ENCODE peak calls at places on chromosome 6, in six cellular contexts. One of them, this sample, is unnamed.

GRCh38 chr6:72321741-72322140 is 300.1 kb upstream of the KCNQ5 start:
- DNase-seq in ovary: no peak
- DNase-seq in A549: no peak
- DNase-seq in stomach: no peak
- DNase-seq in H1: no peak
- DNase-seq in HepG2: no peak
- DNase-seq in this sample: no peak

GRCh38 chr6:75946146-75946831 is 126.2 kb downstream of the IMPG1 start:
- DNase-seq in ovary: no peak
- DNase-seq in A549: no peak
- DNase-seq in stomach: no peak
- DNase-seq in H1: no peak
- DNase-seq in HepG2: peak
- DNase-seq in this sample: no peak

GRCh38 chr6:119821380-119821779 is 471.8 kb upstream of the MAN1A1 start:
- DNase-seq in ovary: no peak
- DNase-seq in A549: no peak
- DNase-seq in stomach: no peak
- DNase-seq in H1: no peak
- DNase-seq in HepG2: no peak
- DNase-seq in this sample: no peak

GRCh38 chr6:163392533-163392932 is 22.0 kb upstream of the QKI start:
- DNase-seq in ovary: no peak
- DNase-seq in A549: no peak
- DNase-seq in stomach: peak
- DNase-seq in H1: no peak
- DNase-seq in HepG2: no peak
- DNase-seq in this sample: no peak

GRCh38 chr6:91435630-91436029 is 848.8 kb upstream of the MAP3K7 start:
- DNase-seq in ovary: no peak
- DNase-seq in A549: no peak
- DNase-seq in stomach: no peak
- DNase-seq in H1: no peak
- DNase-seq in HepG2: no peak
- DNase-seq in this sample: no peak

GRCh38 chr6:138231399-138231886 is 13.2 kb upstream of the PBOV1 start:
- DNase-seq in ovary: no peak
- DNase-seq in A549: no peak
- DNase-seq in stomach: peak
- DNase-seq in H1: no peak
- DNase-seq in HepG2: peak
- DNase-seq in this sample: no peak

GRCh38 chr6:2275892-2276242 is 30.5 kb upstream of the GMDS start:
- DNase-seq in ovary: no peak
- DNase-seq in A549: no peak
- DNase-seq in stomach: no peak
- DNase-seq in H1: no peak
- DNase-seq in HepG2: no peak
- DNase-seq in this sample: no peak

GRCh38 chr6:35288834-35289233 is 8.8 kb upstream of the DEF6 start:
- DNase-seq in ovary: no peak
- DNase-seq in A549: no peak
- DNase-seq in stomach: no peak
- DNase-seq in H1: no peak
- DNase-seq in HepG2: no peak
- DNase-seq in this sample: no peak

GRCh38 chr6:93894521-93894920 is 475.2 kb upstream of the EPHA7 start:
- DNase-seq in ovary: no peak
- DNase-seq in A549: no peak
- DNase-seq in stomach: no peak
- DNase-seq in H1: no peak
- DNase-seq in HepG2: no peak
- DNase-seq in this sample: no peak

GRCh38 chr6:66210964-66211363 is 503.9 kb upstream of the EYS start:
- DNase-seq in ovary: no peak
- DNase-seq in A549: no peak
- DNase-seq in stomach: no peak
- DNase-seq in H1: no peak
- DNase-seq in HepG2: no peak
- DNase-seq in this sample: no peak

GRCh38 chr6:133632206-133632605 is 256.7 kb upstream of the TCF21 start:
- DNase-seq in ovary: no peak
- DNase-seq in A549: no peak
- DNase-seq in stomach: no peak
- DNase-seq in H1: no peak
- DNase-seq in HepG2: no peak
- DNase-seq in this sample: no peak

GRCh38 chr6:108115598-108116058 is 41.1 kb upstream of the OSTM1 start:
- DNase-seq in ovary: no peak
- DNase-seq in A549: peak
- DNase-seq in stomach: peak
- DNase-seq in H1: no peak
- DNase-seq in HepG2: peak
- DNase-seq in this sample: no peak

GRCh38 chr6:11298651-11299420 is 66.4 kb upstream of the NEDD9 start:
- DNase-seq in ovary: no peak
- DNase-seq in A549: no peak
- DNase-seq in stomach: peak
- DNase-seq in H1: no peak
- DNase-seq in HepG2: peak
- DNase-seq in this sample: no peak

GRCh38 chr6:5997420-5998093 is 9.2 kb downstream of the NRN1 start:
- DNase-seq in ovary: no peak
- DNase-seq in A549: no peak
- DNase-seq in stomach: no peak
- DNase-seq in H1: no peak
- DNase-seq in HepG2: no peak
- DNase-seq in this sample: no peak

GRCh38 chr6:21500314-21500713 is 93.2 kb upstream of the SOX4 start:
- DNase-seq in ovary: no peak
- DNase-seq in A549: no peak
- DNase-seq in stomach: no peak
- DNase-seq in H1: no peak
- DNase-seq in HepG2: no peak
- DNase-seq in this sample: no peak

GRCh38 chr6:130293800-130294199 is 71.0 kb upstream of the SAMD3 start:
- DNase-seq in ovary: no peak
- DNase-seq in A549: peak
- DNase-seq in stomach: no peak
- DNase-seq in H1: peak
- DNase-seq in HepG2: peak
- DNase-seq in this sample: no peak

GRCh38 chr6:139030211-139030530 is 1.6 kb downstream of the ABRACL start:
- DNase-seq in ovary: no peak
- DNase-seq in A549: no peak
- DNase-seq in stomach: no peak
- DNase-seq in H1: no peak
- DNase-seq in HepG2: no peak
- DNase-seq in this sample: no peak

GRCh38 chr6:30888472-30889137 is 4.3 kb downstream of the DDR1 start:
- DNase-seq in ovary: peak
- DNase-seq in A549: no peak
- DNase-seq in stomach: no peak
- DNase-seq in H1: no peak
- DNase-seq in HepG2: no peak
- DNase-seq in this sample: no peak

GRCh38 chr6:47698342-47698787 is at the start of gene ADGRF4:
- DNase-seq in ovary: no peak
- DNase-seq in A549: peak
- DNase-seq in stomach: no peak
- DNase-seq in H1: no peak
- DNase-seq in HepG2: no peak
- DNase-seq in this sample: no peak
- TF ChIP-seq EP300 in ovary: no peak
- TF ChIP-seq EP300 in A549: peak
- TF ChIP-seq EP300 in stomach: no peak
- TF ChIP-seq EP300 in H1: no peak
- TF ChIP-seq EP300 in HepG2: no peak
- TF ChIP-seq EP300 in this sample: no peak

GRCh38 chr6:53794073-53794719 is 609 bp upstream of the LRRC1 start:
- DNase-seq in ovary: peak
- DNase-seq in A549: peak
- DNase-seq in stomach: peak
- DNase-seq in H1: no peak
- DNase-seq in HepG2: peak
- DNase-seq in this sample: peak
- TF ChIP-seq CTCF in ovary: no peak
- TF ChIP-seq CTCF in A549: no peak
- TF ChIP-seq CTCF in stomach: no peak
- TF ChIP-seq CTCF in H1: peak
- TF ChIP-seq CTCF in HepG2: peak
- TF ChIP-seq CTCF in this sample: peak

DNA sequence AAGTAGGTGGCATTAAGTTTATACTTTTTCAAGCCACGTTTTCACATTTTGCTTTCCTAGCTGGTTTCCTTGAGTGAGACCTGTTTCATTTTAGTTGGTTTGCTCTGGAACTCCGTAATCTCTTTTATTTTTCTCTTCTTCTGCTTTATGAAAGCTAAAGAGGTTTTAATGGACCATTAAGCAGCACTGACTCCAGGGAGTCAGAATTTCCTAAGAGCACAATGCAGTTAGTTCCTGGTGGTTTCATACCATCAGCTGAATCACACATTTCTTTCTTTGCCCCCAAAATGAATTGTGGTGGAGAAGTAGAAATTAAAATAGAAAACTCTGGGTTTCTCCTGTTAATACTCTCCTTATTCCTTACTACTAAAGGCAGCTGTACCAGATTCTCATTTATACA is 3.4 kb downstream of the OPN5 start:
- DNase-seq in ovary: no peak
- DNase-seq in A549: no peak
- DNase-seq in stomach: no peak
- DNase-seq in H1: no peak
- DNase-seq in HepG2: no peak
- DNase-seq in this sample: no peak
- TF ChIP-seq EP300 in ovary: no peak
- TF ChIP-seq EP300 in A549: no peak
- TF ChIP-seq EP300 in stomach: no peak
- TF ChIP-seq EP300 in H1: no peak
- TF ChIP-seq EP300 in HepG2: no peak
- TF ChIP-seq EP300 in this sample: no peak

GRCh38 chr6:168197636-168198301 is 118.8 kb upstream of the FRMD1 start:
- DNase-seq in ovary: no peak
- DNase-seq in A549: no peak
- DNase-seq in stomach: no peak
- DNase-seq in H1: no peak
- DNase-seq in HepG2: no peak
- DNase-seq in this sample: peak

GRCh38 chr6:168200571-168201134 is 118.9 kb downstream of the DACT2 start:
- DNase-seq in ovary: no peak
- DNase-seq in A549: no peak
- DNase-seq in stomach: no peak
- DNase-seq in H1: no peak
- DNase-seq in HepG2: peak
- DNase-seq in this sample: peak

GRCh38 chr6:168201799-168202198 is 117.8 kb downstream of the DACT2 start:
- DNase-seq in ovary: no peak
- DNase-seq in A549: no peak
- DNase-seq in stomach: no peak
- DNase-seq in H1: no peak
- DNase-seq in HepG2: no peak
- DNase-seq in this sample: no peak

GRCh38 chr6:168198302-168199180 is 119.5 kb upstream of the FRMD1 start:
- DNase-seq in ovary: no peak
- DNase-seq in A549: no peak
- DNase-seq in stomach: no peak
- DNase-seq in H1: no peak
- DNase-seq in HepG2: no peak
- DNase-seq in this sample: peak

GRCh38 chr6:168201383-168201782 is 118.2 kb downstream of the DACT2 start:
- DNase-seq in ovary: no peak
- DNase-seq in A549: peak
- DNase-seq in stomach: peak
- DNase-seq in H1: no peak
- DNase-seq in HepG2: peak
- DNase-seq in this sample: no peak
- TF ChIP-seq CTCF in ovary: no peak
- TF ChIP-seq CTCF in A549: peak
- TF ChIP-seq CTCF in stomach: no peak
- TF ChIP-seq CTCF in H1: peak
- TF ChIP-seq CTCF in HepG2: peak
- TF ChIP-seq CTCF in this sample: no peak

GRCh38 chr6:70879496-70879895 is 77.4 kb downstream of the B3GAT2 start:
- DNase-seq in ovary: no peak
- DNase-seq in A549: no peak
- DNase-seq in stomach: no peak
- DNase-seq in H1: no peak
- DNase-seq in HepG2: no peak
- DNase-seq in this sample: no peak

GRCh38 chr6:70872469-70872868 is 84.4 kb downstream of the B3GAT2 start:
- DNase-seq in ovary: no peak
- DNase-seq in A549: no peak
- DNase-seq in stomach: no peak
- DNase-seq in H1: no peak
- DNase-seq in HepG2: no peak
- DNase-seq in this sample: no peak

DNA sequence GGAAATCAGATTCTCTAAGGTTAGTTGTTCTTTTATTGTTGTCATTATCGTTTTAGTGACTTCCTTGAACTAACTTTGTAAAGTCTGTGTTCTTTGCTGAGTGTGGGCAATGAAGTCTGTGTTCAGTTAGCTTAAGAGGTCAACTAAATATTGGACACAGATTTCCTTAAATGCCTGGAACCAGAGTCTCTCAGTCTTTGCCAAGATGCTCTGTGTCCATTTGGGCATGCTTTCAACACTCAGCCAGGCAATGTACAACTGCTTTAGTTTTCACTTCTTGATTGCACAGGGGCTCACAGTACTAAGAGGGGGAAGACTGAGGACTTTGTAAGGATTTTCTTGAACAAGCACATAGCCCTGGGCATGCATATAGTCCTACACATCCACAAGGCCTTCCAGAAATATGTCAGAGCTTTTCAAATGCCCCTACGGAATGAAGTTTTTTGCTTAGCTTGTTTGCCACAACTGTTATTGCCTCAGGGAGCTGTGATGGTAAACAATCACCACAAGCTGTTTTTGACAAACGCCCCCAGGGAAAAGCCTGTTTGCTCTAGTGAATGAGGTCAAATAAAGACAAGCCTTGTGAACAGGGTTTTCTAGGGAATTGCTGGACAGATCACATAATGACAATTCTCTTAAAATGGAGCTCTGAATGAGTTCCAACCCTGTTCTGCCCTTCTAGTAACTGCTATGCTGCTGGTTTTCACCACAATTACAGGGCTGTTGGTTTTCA is 82.5 kb downstream of the B3GAT2 start:
- DNase-seq in ovary: no peak
- DNase-seq in A549: no peak
- DNase-seq in stomach: no peak
- DNase-seq in H1: no peak
- DNase-seq in HepG2: no peak
- DNase-seq in this sample: no peak
- TF ChIP-seq EP300 in ovary: no peak
- TF ChIP-seq EP300 in A549: no peak
- TF ChIP-seq EP300 in stomach: no peak
- TF ChIP-seq EP300 in H1: no peak
- TF ChIP-seq EP300 in HepG2: no peak
- TF ChIP-seq EP300 in this sample: no peak

GRCh38 chr6:87136963-87137362 is 18.4 kb upstream of the ZNF292 start:
- DNase-seq in ovary: no peak
- DNase-seq in A549: no peak
- DNase-seq in stomach: no peak
- DNase-seq in H1: no peak
- DNase-seq in HepG2: no peak
- DNase-seq in this sample: no peak

GRCh38 chr6:87139236-87139635 is 16.1 kb upstream of the ZNF292 start:
- DNase-seq in ovary: no peak
- DNase-seq in A549: peak
- DNase-seq in stomach: no peak
- DNase-seq in H1: no peak
- DNase-seq in HepG2: peak
- DNase-seq in this sample: no peak
- TF ChIP-seq CTCF in ovary: no peak
- TF ChIP-seq CTCF in A549: peak
- TF ChIP-seq CTCF in stomach: no peak
- TF ChIP-seq CTCF in H1: peak
- TF ChIP-seq CTCF in HepG2: peak
- TF ChIP-seq CTCF in this sample: peak

This sample was measured in suprapubic skin.